ENCODE peak calls at places on chromosome 22, in eight cellular contexts. K, H, S, Q, V, G, B and R are unnamed samples.

GRCh38 chr22:47389201-47389600 is 626.8 kb downstream of the TBC1D22A start:
- DNase-seq in K (no peak), H (no peak), S (no peak), Q (no peak), V (no peak), G (no peak), B (no peak), R (no peak)

GRCh38 chr22:20656516-20656901 is 117.4 kb upstream of the SERPIND1 start:
- DNase-seq in K (no peak), H (no peak), S (no peak), Q (no peak), V (no peak), G (no peak), B (no peak), R (no peak)

GRCh38 chr22:41910599-41911291 is 4.1 kb downstream of the SHISA8 start:
- DNase-seq in K (peak; percentile 54), H (peak; percentile 45), S (no peak), Q (no peak), V (peak; percentile 67), G (no peak), B (peak; percentile 62), R (peak; percentile 85)

GRCh38 chr22:29748248-29748893 is 18.4 kb downstream of the ZMAT5 start:
- DNase-seq in K (no peak), H (no peak), S (no peak), Q (no peak), V (no peak), G (no peak), B (no peak), R (no peak)

GRCh38 chr22:36413022-36413770 is 25.4 kb upstream of the MYH9 start:
- DNase-seq in K (no peak), H (no peak), S (no peak), Q (no peak), V (no peak), G (peak; percentile 77), B (no peak), R (peak; percentile 10)

GRCh38 chr22:40238425-40239344 is 61.0 kb downstream of the TNRC6B start:
- DNase-seq in K (no peak), H (peak; percentile 53), S (peak; percentile 47), Q (no peak), V (no peak), G (no peak), B (no peak), R (peak; percentile 25)

GRCh38 chr22:30159561-30160353 is 79.5 kb downstream of the HORMAD2 start:
- DNase-seq in K (no peak), H (no peak), S (no peak), Q (no peak), V (no peak), G (peak; percentile 22), B (no peak), R (no peak)

GRCh38 chr22:41668971-41669911 is 19.4 kb downstream of the SNU13 start:
- DNase-seq in K (no peak), H (no peak), S (no peak), Q (no peak), V (no peak), G (no peak), B (no peak), R (no peak)

GRCh38 chr22:36885474-36885873 is 24.7 kb downstream of the NCF4 start:
- DNase-seq in K (no peak), H (peak; percentile 43), S (no peak), Q (no peak), V (no peak), G (no peak), B (no peak), R (peak; percentile 50)

GRCh38 chr22:44458044-44459020 is 39.7 kb downstream of the RTL6 start:
- DNase-seq in K (no peak), H (no peak), S (no peak), Q (no peak), V (no peak), G (no peak), B (no peak), R (no peak)
- H3K4me3 ChIP-seq in K (no peak overlapping the region), H (no peak overlapping the region), S (no peak overlapping the region), Q (no peak overlapping the region), V (no peak overlapping the region), G (no peak overlapping the region), B (no peak overlapping the region), R (no peak overlapping the region)

DNA sequence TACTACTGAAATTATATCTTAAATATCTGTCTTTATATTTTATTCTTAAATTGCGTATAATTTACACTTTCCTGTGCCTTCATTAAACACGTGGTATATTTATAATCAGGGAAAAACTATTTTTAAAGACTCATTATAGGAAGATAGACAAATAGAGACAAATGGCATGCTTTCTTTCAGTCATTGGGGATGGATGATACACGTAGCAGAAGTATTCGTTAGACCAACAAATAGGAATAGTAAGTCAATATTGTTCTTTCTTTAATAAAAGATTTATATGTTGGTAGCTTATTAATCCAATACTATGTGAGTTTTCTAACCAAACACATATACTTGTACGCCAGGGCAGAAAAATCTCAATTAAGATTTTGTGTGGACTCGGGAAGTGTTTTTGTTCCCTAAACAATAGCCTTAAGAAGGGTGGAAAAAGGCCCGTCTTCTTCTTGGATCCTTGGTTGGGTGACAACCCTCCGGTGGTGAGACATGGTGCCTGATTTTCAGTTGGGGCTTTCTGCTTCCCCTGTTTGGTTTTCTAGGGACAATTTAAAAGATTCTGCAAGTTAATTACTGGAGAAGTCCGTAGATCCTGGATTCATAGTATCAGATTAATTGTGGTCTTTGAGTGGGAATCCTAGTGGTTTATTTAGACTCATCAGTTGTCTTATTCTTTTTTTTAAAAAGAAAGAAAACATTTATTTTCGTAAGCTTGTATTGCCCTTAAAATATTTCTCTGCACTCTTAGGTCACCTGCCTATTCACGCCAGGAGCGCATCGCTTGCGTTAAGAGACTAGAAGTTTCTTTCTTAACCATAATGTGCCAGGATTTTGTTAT is 83.5 kb upstream of the WNT7B start:
- DNase-seq in K (peak; percentile 3), H (no peak), S (no peak), Q (no peak), V (no peak), G (no peak), B (no peak), R (peak; percentile 62)
- H3K27me3 ChIP-seq in K (no peaks in the 10 kb centered on the region), H (peaks cover 41% of the 10 kb centered on the region), S (no peaks in the 10 kb centered on the region), Q (no peaks in the 10 kb centered on the region), V (no peaks in the 10 kb centered on the region), G (no peaks in the 10 kb centered on the region), B (no peaks in the 10 kb centered on the region), R (no peaks in the 10 kb centered on the region)

GRCh38 chr22:23925020-23925606 is 30.9 kb downstream of the MIF start:
- DNase-seq in K (no peak), H (no peak), S (no peak), Q (no peak), V (no peak), G (no peak), B (no peak), R (no peak)
- H3K36me3 ChIP-seq in K (no peaks in the 10 kb centered on the region), H (peaks cover 8% of the 10 kb centered on the region), S (no peaks in the 10 kb centered on the region), Q (peaks cover 32% of the 10 kb centered on the region), V (peaks cover 3% of the 10 kb centered on the region), G (no peaks in the 10 kb centered on the region), B (peaks cover 5% of the 10 kb centered on the region), R (peaks cover 5% of the 10 kb centered on the region)

GRCh38 chr22:50300620-50301257 is 6.7 kb downstream of the PLXNB2 start:
- DNase-seq in K (peak; percentile 43), H (no peak), S (no peak), Q (no peak), V (no peak), G (no peak), B (no peak), R (no peak)

GRCh38 chr22:50297510-50298265 is 9.8 kb downstream of the PLXNB2 start:
- DNase-seq in K (no peak), H (no peak), S (no peak), Q (no peak), V (no peak), G (no peak), B (no peak), R (no peak)

GRCh38 chr22:50299724-50300619 is 7.5 kb downstream of the PLXNB2 start:
- DNase-seq in K (no peak), H (peak; percentile 91), S (no peak), Q (no peak), V (no peak), G (peak; percentile 95), B (no peak), R (peak; percentile 98)

GRCh38 chr22:50298266-50298637 is 9.2 kb downstream of the PLXNB2 start:
- DNase-seq in K (no peak), H (no peak), S (no peak), Q (no peak), V (no peak), G (no peak), B (no peak), R (no peak)

GRCh38 chr22:50298937-50299656 is 8.3 kb downstream of the PLXNB2 start:
- DNase-seq in K (no peak), H (peak; percentile 60), S (no peak), Q (no peak), V (no peak), G (no peak), B (no peak), R (peak; percentile 86)
- H3K4me3 ChIP-seq in K (peak overlapping the region; percentile 25), H (peak overlapping the region; percentile 60), S (no peak overlapping the region), Q (no peak overlapping the region), V (no peak overlapping the region), G (peak overlapping the region; percentile 12), B (no peak overlapping the region), R (peak overlapping the region; percentile 51)

DNA sequence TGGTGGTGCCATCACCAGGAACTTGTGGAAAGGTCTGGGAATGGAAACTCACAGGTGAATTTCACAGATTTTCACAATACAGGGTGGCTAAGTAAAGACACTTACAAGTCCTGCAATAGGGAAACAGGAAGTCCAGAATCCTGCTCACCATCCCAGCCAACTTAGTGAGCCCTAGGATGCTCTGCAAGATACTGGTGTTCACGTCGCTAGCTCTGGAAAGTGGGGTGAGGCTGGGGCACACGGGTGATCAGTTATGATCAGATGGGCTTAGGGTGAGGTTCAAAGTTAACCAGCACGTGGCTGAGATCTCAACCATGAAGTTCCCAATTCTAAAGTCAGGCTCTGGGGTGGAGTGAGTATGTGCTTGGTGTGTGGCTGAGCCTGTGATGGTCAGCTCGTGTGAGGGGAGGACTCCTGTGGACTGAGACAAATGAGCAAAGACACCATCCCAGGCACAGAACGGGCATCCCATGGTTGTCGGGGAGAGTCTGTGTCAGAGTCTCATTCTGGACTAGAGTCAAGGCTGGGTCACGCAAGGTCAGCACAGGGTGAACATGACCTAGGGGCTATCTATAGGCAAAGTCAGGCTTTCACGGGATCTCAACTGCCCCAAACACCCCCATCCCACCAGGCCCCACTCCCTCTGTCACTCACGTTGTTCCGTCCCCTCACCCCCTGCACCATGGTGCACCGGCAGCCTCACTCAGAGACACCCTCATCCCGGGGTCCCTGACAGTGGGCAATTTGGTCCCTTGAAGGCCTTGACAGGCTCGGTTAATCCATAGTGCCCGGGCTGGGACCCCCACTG is 23.9 kb downstream of the IGLL5 start:
- DNase-seq in K (no peak), H (no peak), S (no peak), Q (no peak), V (no peak), G (no peak), B (no peak), R (no peak)
- H3K27me3 ChIP-seq in K (no peaks in the 10 kb centered on the region), H (peaks cover 96% of the 10 kb centered on the region), S (no peaks in the 10 kb centered on the region), Q (no peaks in the 10 kb centered on the region), V (no peaks in the 10 kb centered on the region), G (no peaks in the 10 kb centered on the region), B (no peaks in the 10 kb centered on the region), R (no peaks in the 10 kb centered on the region)